ENCODE peak calls at places on chromosomes 6 and 20, in nine cellular contexts. U, P, M, X, L, G, O, W and I are unnamed samples.

GRCh38 chr6:106450645-106451044 is 90.1 kb downstream of the CRYBG1 start:
- DNase-seq in U (no peak), P (no peak), M (no peak), X (no peak), L (peak), G (no peak), O (no peak), W (no peak), I (no peak)

GRCh38 chr6:157884756-157885155 is 61.7 kb downstream of the SNX9 start:
- DNase-seq in U (no peak), P (no peak), M (no peak), X (no peak), L (no peak), G (no peak), O (no peak), W (no peak), I (no peak)

GRCh38 chr6:4640139-4640538 is 136.1 kb upstream of the CDYL start:
- DNase-seq in U (no peak), P (no peak), M (no peak), X (no peak), L (peak), G (no peak), O (no peak), W (peak), I (no peak)

GRCh38 chr6:56374841-56375369 is 127.5 kb upstream of the COL21A1 start:
- DNase-seq in U (no peak), P (no peak), M (no peak), X (no peak), L (peak), G (no peak), O (no peak), W (peak), I (no peak)

GRCh38 chr20:11499235-11499634 is 418.5 kb upstream of the BTBD3 start:
- DNase-seq in U (no peak), P (no peak), M (no peak), X (no peak), L (no peak), G (no peak), O (no peak), W (no peak), I (no peak)

GRCh38 chr6:94468830-94469229 is 1049.5 kb upstream of the EPHA7 start:
- DNase-seq in U (no peak), P (no peak), M (no peak), X (peak), L (no peak), G (no peak), O (no peak), W (no peak), I (no peak)

GRCh38 chr6:149750136-149750609 is 632 bp downstream of the PCMT1 start:
- DNase-seq in U (peak), P (peak), M (peak), X (peak), L (peak), G (peak), O (peak), W (peak), I (peak)

GRCh38 chr6:14286144-14286543 is 168.6 kb downstream of the CD83 start:
- DNase-seq in U (no peak), P (no peak), M (no peak), X (no peak), L (peak), G (no peak), O (no peak), W (peak), I (peak)

GRCh38 chr6:88381289-88381642 is 215.1 kb upstream of the CNR1 start:
- DNase-seq in U (no peak), P (no peak), M (no peak), X (no peak), L (no peak), G (no peak), O (no peak), W (no peak), I (no peak)

GRCh38 chr6:128885381-128885780 is 2.4 kb downstream of the LAMA2 start:
- DNase-seq in U (no peak), P (no peak), M (no peak), X (no peak), L (no peak), G (no peak), O (no peak), W (no peak), I (no peak)

GRCh38 chr6:52498538-52499017 is 78.3 kb downstream of the TRAM2 start:
- DNase-seq in U (no peak), P (no peak), M (no peak), X (no peak), L (no peak), G (no peak), O (no peak), W (no peak), I (no peak)

GRCh38 chr6:158680441-158680840 is 30.6 kb downstream of the SYTL3 start:
- DNase-seq in U (no peak), P (no peak), M (no peak), X (no peak), L (no peak), G (no peak), O (no peak), W (no peak), I (no peak)

GRCh38 chr6:52595796-52596130 is 18.9 kb upstream of the TRAM2 start:
- DNase-seq in U (no peak), P (no peak), M (no peak), X (no peak), L (no peak), G (no peak), O (no peak), W (no peak), I (no peak)

GRCh38 chr20:2210646-2211556 is 84.9 kb upstream of the TGM3 start:
- DNase-seq in U (no peak), P (no peak), M (no peak), X (no peak), L (peak), G (no peak), O (no peak), W (peak), I (no peak)

GRCh38 chr20:47540443-47541354 is 39.0 kb downstream of the NCOA3 start:
- DNase-seq in U (no peak), P (no peak), M (no peak), X (no peak), L (peak), G (no peak), O (no peak), W (peak), I (no peak)

GRCh38 chr6:39958947-39959346 is 24.7 kb upstream of the MOCS1 start:
- DNase-seq in U (no peak), P (no peak), M (no peak), X (no peak), L (no peak), G (no peak), O (no peak), W (no peak), I (no peak)

GRCh38 chr20:63089051-63089907 is 82.5 kb upstream of the BHLHE23 start:
- DNase-seq in U (no peak), P (no peak), M (no peak), X (peak), L (no peak), G (no peak), O (no peak), W (no peak), I (peak)

GRCh38 chr6:22236626-22237414 is 60.0 kb downstream of the PRL start:
- DNase-seq in U (no peak), P (no peak), M (no peak), X (no peak), L (peak), G (no peak), O (no peak), W (peak), I (peak)

GRCh38 chr6:32668226-32668747 is 1.8 kb upstream of the HLA-DQB1 start:
- DNase-seq in U (no peak), P (peak), M (peak), X (no peak), L (no peak), G (peak), O (no peak), W (peak), I (no peak)

GRCh38 chr6:48714286-48715049 is 603.5 kb upstream of the PTCHD4 start:
- DNase-seq in U (no peak), P (no peak), M (no peak), X (peak), L (no peak), G (no peak), O (no peak), W (no peak), I (no peak)

GRCh38 chr20:36202891-36203338 is 33.4 kb upstream of the AAR2 start:
- DNase-seq in U (peak), P (peak), M (peak), X (peak), L (peak), G (peak), O (peak), W (peak), I (no peak)

GRCh38 chr6:11196511-11197174 is 35.8 kb downstream of the NEDD9 start:
- DNase-seq in U (no peak), P (no peak), M (no peak), X (no peak), L (peak), G (peak), O (no peak), W (peak), I (no peak)

GRCh38 chr6:139567095-139567494 is 192.6 kb upstream of the CITED2 start:
- DNase-seq in U (no peak), P (no peak), M (no peak), X (no peak), L (peak), G (no peak), O (no peak), W (no peak), I (no peak)

GRCh38 chr6:13508711-13509705 is 21.6 kb upstream of the GFOD1 start:
- DNase-seq in U (no peak), P (no peak), M (no peak), X (no peak), L (peak), G (no peak), O (no peak), W (peak), I (peak)

GRCh38 chr6:151060742-151061100 is 179.0 kb upstream of the AKAP12 start:
- DNase-seq in U (no peak), P (no peak), M (no peak), X (no peak), L (no peak), G (no peak), O (no peak), W (no peak), I (no peak)

GRCh38 chr6:6729971-6730370 is 141.5 kb downstream of the LY86 start:
- DNase-seq in U (no peak), P (no peak), M (no peak), X (no peak), L (no peak), G (no peak), O (no peak), W (no peak), I (no peak)

GRCh38 chr6:143449731-143450452 is 603 bp downstream of the ADAT2 start:
- DNase-seq in U (no peak), P (peak), M (peak), X (peak), L (peak), G (peak), O (peak), W (peak), I (peak)

GRCh38 chr6:139538366-139538765 is 163.9 kb upstream of the CITED2 start:
- DNase-seq in U (no peak), P (no peak), M (no peak), X (no peak), L (no peak), G (no peak), O (no peak), W (no peak), I (no peak)

GRCh38 chr6:70956451-70957283 is at the start of gene B3GAT2:
- DNase-seq in U (no peak), P (no peak), M (no peak), X (peak), L (peak), G (peak), O (peak), W (no peak), I (no peak)

GRCh38 chr6:53269827-53270226 is 78.9 kb downstream of the ELOVL5 start:
- DNase-seq in U (no peak), P (no peak), M (no peak), X (no peak), L (no peak), G (no peak), O (no peak), W (no peak), I (no peak)

GRCh38 chr6:26532699-26533523 is 5.3 kb upstream of the HMGN4 start:
- DNase-seq in U (peak), P (peak), M (peak), X (peak), L (peak), G (peak), O (peak), W (peak), I (peak)

GRCh38 chr6:72324591-72324990 is 297.3 kb upstream of the KCNQ5 start:
- DNase-seq in U (no peak), P (no peak), M (no peak), X (no peak), L (peak), G (no peak), O (no peak), W (no peak), I (no peak)